ENCODE peak calls at places on chromosomes 12 and 14, in ten cellular contexts. One of them, this sample, is unnamed.

GRCh38 chr12:66678640-66679268 is at the start of gene GRIP1:
- DNase-seq in neural progenitor cell: peak; percentile 61
- DNase-seq in endothelial cell of umbilical vein: no peak
- DNase-seq in cardiac muscle cell: no peak
- DNase-seq in HL-60: no peak
- DNase-seq in adrenal gland: no peak
- DNase-seq in Peyer's patch: no peak
- DNase-seq in sigmoid colon: no peak
- DNase-seq in uterus: no peak
- DNase-seq in A673: no peak
- DNase-seq in this sample: no peak

GRCh38 chr12:34394211-34395055 is 372.1 kb downstream of the ALG10 start:
- DNase-seq in sigmoid colon: peak; percentile 57
- DNase-seq in neural progenitor cell: no peak
- DNase-seq in HL-60: no peak
- DNase-seq in endothelial cell of umbilical vein: no peak
- DNase-seq in A673: no peak
- DNase-seq in adrenal gland: peak; percentile 12
- DNase-seq in Peyer's patch: peak; percentile 11
- DNase-seq in uterus: no peak
- DNase-seq in cardiac muscle cell: no peak
- DNase-seq in this sample: no peak

GRCh38 chr14:72611956-72612500 is 281.9 kb downstream of the DPF3 start:
- DNase-seq in cardiac muscle cell: no peak
- DNase-seq in HL-60: no peak
- DNase-seq in endothelial cell of umbilical vein: no peak
- DNase-seq in adrenal gland: no peak
- DNase-seq in A673: no peak
- DNase-seq in neural progenitor cell: no peak
- DNase-seq in Peyer's patch: no peak
- DNase-seq in sigmoid colon: peak; percentile 10
- DNase-seq in uterus: no peak
- DNase-seq in this sample: no peak

GRCh38 chr12:45730842-45731336 is 1.4 kb downstream of the ARID2 start:
- DNase-seq in Peyer's patch: no peak
- DNase-seq in uterus: no peak
- DNase-seq in HL-60: no peak
- DNase-seq in sigmoid colon: no peak
- DNase-seq in adrenal gland: peak; percentile 35
- DNase-seq in neural progenitor cell: no peak
- DNase-seq in A673: no peak
- DNase-seq in cardiac muscle cell: peak; percentile 40
- DNase-seq in endothelial cell of umbilical vein: peak; percentile 75
- DNase-seq in this sample: no peak

GRCh38 chr12:25518512-25518911 is 34.6 kb downstream of the LMNTD1 start:
- DNase-seq in neural progenitor cell: no peak
- DNase-seq in endothelial cell of umbilical vein: no peak
- DNase-seq in A673: no peak
- DNase-seq in uterus: no peak
- DNase-seq in HL-60: no peak
- DNase-seq in cardiac muscle cell: no peak
- DNase-seq in sigmoid colon: no peak
- DNase-seq in Peyer's patch: no peak
- DNase-seq in adrenal gland: no peak
- DNase-seq in this sample: no peak

GRCh38 chr14:49485290-49485689 is 100.9 kb downstream of the RPS29 start:
- DNase-seq in uterus: no peak
- DNase-seq in neural progenitor cell: no peak
- DNase-seq in HL-60: no peak
- DNase-seq in cardiac muscle cell: no peak
- DNase-seq in A673: no peak
- DNase-seq in Peyer's patch: no peak
- DNase-seq in endothelial cell of umbilical vein: no peak
- DNase-seq in adrenal gland: no peak
- DNase-seq in sigmoid colon: no peak
- DNase-seq in this sample: no peak

GRCh38 chr14:63896278-63896720 is 43.5 kb downstream of the SYNE2 start:
- DNase-seq in endothelial cell of umbilical vein: peak; percentile 99
- DNase-seq in cardiac muscle cell: peak; percentile 99
- DNase-seq in adrenal gland: peak; percentile 64
- DNase-seq in uterus: peak; percentile 69
- DNase-seq in Peyer's patch: no peak
- DNase-seq in neural progenitor cell: no peak
- DNase-seq in HL-60: no peak
- DNase-seq in A673: no peak
- DNase-seq in sigmoid colon: peak; percentile 68
- DNase-seq in this sample: no peak

GRCh38 chr12:91367234-91367849 is 184.7 kb upstream of the DCN start:
- DNase-seq in HL-60: no peak
- DNase-seq in cardiac muscle cell: peak; percentile 52
- DNase-seq in adrenal gland: no peak
- DNase-seq in uterus: no peak
- DNase-seq in sigmoid colon: no peak
- DNase-seq in A673: peak; percentile 39
- DNase-seq in endothelial cell of umbilical vein: peak; percentile 24
- DNase-seq in neural progenitor cell: no peak
- DNase-seq in Peyer's patch: no peak
- DNase-seq in this sample: no peak

DNA sequence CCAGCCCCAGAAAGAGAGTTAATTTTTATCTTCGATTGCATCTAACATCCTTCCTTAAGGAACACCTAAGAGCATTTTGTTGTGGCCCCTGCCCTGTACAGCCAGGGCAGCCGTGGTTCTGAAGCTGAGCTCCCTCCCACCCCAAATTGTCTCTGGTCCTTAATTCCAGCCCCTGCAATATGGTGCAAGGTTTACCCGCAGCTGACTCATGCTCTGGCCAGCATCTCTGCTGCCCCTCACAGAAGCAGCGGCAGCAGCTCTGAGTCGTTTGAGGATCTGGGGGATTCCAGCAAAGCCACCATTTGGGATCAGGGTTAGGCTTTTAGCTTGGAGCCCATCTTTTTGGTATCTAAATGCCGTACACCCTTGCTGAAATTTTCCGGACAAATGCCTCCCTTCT is 3.3 kb downstream of the DLK1 start:
- DNase-seq in adrenal gland: no peak
- DNase-seq in sigmoid colon: no peak
- DNase-seq in A673: no peak
- DNase-seq in endothelial cell of umbilical vein: no peak
- DNase-seq in uterus: no peak
- DNase-seq in Peyer's patch: no peak
- DNase-seq in neural progenitor cell: no peak
- DNase-seq in cardiac muscle cell: no peak
- DNase-seq in HL-60: no peak
- DNase-seq in this sample: no peak
- H3K27me3 ChIP-seq in adrenal gland: no peaks in the 10 kb centered on the region
- H3K27me3 ChIP-seq in sigmoid colon: peaks cover 58% of the 10 kb centered on the region
- H3K27me3 ChIP-seq in A673: peaks cover 52% of the 10 kb centered on the region
- H3K27me3 ChIP-seq in endothelial cell of umbilical vein: peaks cover 38% of the 10 kb centered on the region
- H3K27me3 ChIP-seq in uterus: peaks cover 14% of the 10 kb centered on the region
- H3K27me3 ChIP-seq in Peyer's patch: no peaks in the 10 kb centered on the region
- H3K27me3 ChIP-seq in neural progenitor cell: peaks cover 18% of the 10 kb centered on the region
- H3K27me3 ChIP-seq in cardiac muscle cell: peaks cover 38% of the 10 kb centered on the region
- H3K27me3 ChIP-seq in HL-60: peaks cover 26% of the 10 kb centered on the region
- H3K27me3 ChIP-seq in this sample: peaks cover 27% of the 10 kb centered on the region

GRCh38 chr12:12487490-12487889 is 75.2 kb downstream of the DUSP16 start:
- DNase-seq in endothelial cell of umbilical vein: no peak
- DNase-seq in cardiac muscle cell: no peak
- DNase-seq in neural progenitor cell: no peak
- DNase-seq in Peyer's patch: no peak
- DNase-seq in sigmoid colon: no peak
- DNase-seq in adrenal gland: no peak
- DNase-seq in A673: no peak
- DNase-seq in uterus: no peak
- DNase-seq in HL-60: no peak
- DNase-seq in this sample: no peak

GRCh38 chr12:12488296-12488695 is 74.4 kb downstream of the DUSP16 start:
- DNase-seq in adrenal gland: no peak
- DNase-seq in sigmoid colon: no peak
- DNase-seq in endothelial cell of umbilical vein: no peak
- DNase-seq in neural progenitor cell: no peak
- DNase-seq in cardiac muscle cell: no peak
- DNase-seq in uterus: no peak
- DNase-seq in A673: no peak
- DNase-seq in Peyer's patch: no peak
- DNase-seq in HL-60: no peak
- DNase-seq in this sample: no peak

GRCh38 chr12:12491634-12492033 is 71.0 kb downstream of the DUSP16 start:
- DNase-seq in Peyer's patch: no peak
- DNase-seq in adrenal gland: no peak
- DNase-seq in endothelial cell of umbilical vein: no peak
- DNase-seq in A673: no peak
- DNase-seq in cardiac muscle cell: no peak
- DNase-seq in uterus: no peak
- DNase-seq in HL-60: no peak
- DNase-seq in sigmoid colon: no peak
- DNase-seq in neural progenitor cell: no peak
- DNase-seq in this sample: no peak

GRCh38 chr12:12486661-12487240 is 75.9 kb downstream of the DUSP16 start:
- DNase-seq in A673: no peak
- DNase-seq in HL-60: no peak
- DNase-seq in Peyer's patch: no peak
- DNase-seq in cardiac muscle cell: no peak
- DNase-seq in endothelial cell of umbilical vein: no peak
- DNase-seq in uterus: no peak
- DNase-seq in sigmoid colon: no peak
- DNase-seq in neural progenitor cell: no peak
- DNase-seq in adrenal gland: peak; percentile 67
- DNase-seq in this sample: no peak

DNA sequence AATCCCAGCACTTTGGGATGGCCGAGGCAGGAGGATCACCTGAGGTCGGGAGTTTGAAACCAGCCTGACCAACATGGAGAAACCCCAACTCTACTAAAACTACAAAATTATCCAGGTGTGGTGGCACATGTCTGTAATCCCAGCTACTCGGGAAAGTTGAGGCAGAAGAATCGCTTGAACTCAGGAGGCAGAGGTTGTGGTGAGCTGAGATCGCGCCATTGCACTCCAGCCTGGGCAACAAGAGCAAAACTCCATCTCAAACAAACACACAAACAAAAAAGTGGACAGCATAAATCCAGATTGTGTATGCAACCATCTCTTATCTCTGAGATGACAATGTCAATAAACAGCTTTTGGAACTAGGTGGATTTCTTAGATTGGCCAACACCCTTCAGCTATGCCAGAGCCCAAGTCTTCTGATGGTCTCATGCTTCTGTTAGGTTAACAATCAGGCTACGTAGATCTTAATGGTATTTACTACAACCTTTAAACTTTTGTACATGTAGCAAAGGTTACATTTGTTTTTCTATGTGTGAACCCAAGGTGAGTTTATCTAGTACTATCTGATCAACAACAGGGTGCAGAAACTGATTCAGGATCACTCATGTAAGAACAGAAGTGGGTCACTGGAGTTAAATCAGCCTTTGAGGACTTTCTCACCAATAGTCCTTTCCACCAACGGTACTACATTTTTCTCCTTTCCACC is 73.7 kb downstream of the DUSP16 start:
- DNase-seq in uterus: no peak
- DNase-seq in cardiac muscle cell: no peak
- DNase-seq in A673: no peak
- DNase-seq in sigmoid colon: no peak
- DNase-seq in adrenal gland: no peak
- DNase-seq in endothelial cell of umbilical vein: no peak
- DNase-seq in neural progenitor cell: no peak
- DNase-seq in Peyer's patch: no peak
- DNase-seq in HL-60: no peak
- DNase-seq in this sample: no peak
- TF ChIP-seq CTCF in uterus: no peak
- TF ChIP-seq CTCF in cardiac muscle cell: no peak
- TF ChIP-seq CTCF in A673: no peak
- TF ChIP-seq CTCF in sigmoid colon: no peak
- TF ChIP-seq CTCF in adrenal gland: no peak
- TF ChIP-seq CTCF in endothelial cell of umbilical vein: no peak
- TF ChIP-seq CTCF in neural progenitor cell: no peak
- TF ChIP-seq CTCF in Peyer's patch: no peak
- TF ChIP-seq CTCF in HL-60: no peak
- TF ChIP-seq CTCF in this sample: no peak

GRCh38 chr12:108731866-108732461 is 646 bp upstream of the CORO1C start:
- DNase-seq in neural progenitor cell: peak; percentile 100
- DNase-seq in HL-60: peak; percentile 91
- DNase-seq in sigmoid colon: peak; percentile 100
- DNase-seq in uterus: peak; percentile 100
- DNase-seq in A673: peak; percentile 98
- DNase-seq in adrenal gland: peak; percentile 100
- DNase-seq in Peyer's patch: peak; percentile 100
- DNase-seq in cardiac muscle cell: peak; percentile 98
- DNase-seq in endothelial cell of umbilical vein: peak; percentile 99
- DNase-seq in this sample: peak; percentile 96

GRCh38 chr12:108735855-108736254 is 4.5 kb upstream of the CORO1C start:
- DNase-seq in cardiac muscle cell: no peak
- DNase-seq in Peyer's patch: no peak
- DNase-seq in sigmoid colon: no peak
- DNase-seq in HL-60: no peak
- DNase-seq in adrenal gland: peak; percentile 3
- DNase-seq in neural progenitor cell: no peak
- DNase-seq in A673: no peak
- DNase-seq in uterus: no peak
- DNase-seq in endothelial cell of umbilical vein: no peak
- DNase-seq in this sample: no peak

GRCh38 chr12:108732489-108732888 is 1.2 kb upstream of the CORO1C start:
- DNase-seq in HL-60: no peak
- DNase-seq in Peyer's patch: no peak
- DNase-seq in uterus: no peak
- DNase-seq in neural progenitor cell: no peak
- DNase-seq in adrenal gland: no peak
- DNase-seq in cardiac muscle cell: no peak
- DNase-seq in endothelial cell of umbilical vein: no peak
- DNase-seq in sigmoid colon: no peak
- DNase-seq in A673: no peak
- DNase-seq in this sample: no peak

GRCh38 chr12:108733132-108733531 is 1.8 kb upstream of the CORO1C start:
- DNase-seq in neural progenitor cell: no peak
- DNase-seq in sigmoid colon: peak; percentile 61
- DNase-seq in uterus: no peak
- DNase-seq in adrenal gland: no peak
- DNase-seq in A673: no peak
- DNase-seq in endothelial cell of umbilical vein: no peak
- DNase-seq in cardiac muscle cell: no peak
- DNase-seq in HL-60: no peak
- DNase-seq in Peyer's patch: no peak
- DNase-seq in this sample: no peak

DNA sequence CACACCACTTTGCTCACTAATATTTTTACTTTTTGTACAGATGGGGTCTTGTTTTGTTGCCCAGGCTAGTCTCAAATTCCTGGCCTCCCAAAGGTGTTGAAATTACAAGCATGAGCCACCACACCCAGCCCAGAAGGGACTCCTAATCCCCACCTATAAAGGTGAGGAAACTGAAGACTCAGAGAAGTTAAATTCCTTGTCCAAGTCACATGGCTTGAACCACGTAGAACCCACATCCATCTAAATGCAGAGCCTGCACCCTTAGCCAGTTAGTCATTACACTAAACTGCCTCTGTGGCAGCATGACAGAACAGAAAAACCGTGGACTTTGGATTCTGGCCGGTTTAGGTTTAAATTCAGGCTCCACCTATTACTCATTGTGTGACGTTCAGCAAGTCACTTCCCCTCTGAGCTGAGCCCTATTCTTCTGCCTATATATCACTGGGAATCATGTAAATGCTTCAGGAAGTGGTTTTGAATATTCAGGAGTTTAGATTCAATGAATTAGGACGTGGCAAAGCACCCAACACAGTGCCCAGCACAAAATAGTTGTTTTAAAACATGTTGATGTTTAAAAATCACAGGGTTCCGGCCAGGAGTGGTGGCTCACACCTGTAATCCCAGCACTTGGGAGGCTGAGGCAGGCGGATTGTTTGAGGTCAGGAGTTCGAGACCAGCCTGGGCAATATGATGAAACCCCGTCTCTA is 3.0 kb upstream of the CORO1C start:
- DNase-seq in sigmoid colon: no peak
- DNase-seq in HL-60: peak; percentile 50
- DNase-seq in neural progenitor cell: no peak
- DNase-seq in Peyer's patch: peak; percentile 84
- DNase-seq in adrenal gland: peak; percentile 34
- DNase-seq in A673: peak; percentile 91
- DNase-seq in uterus: no peak
- DNase-seq in cardiac muscle cell: peak; percentile 79
- DNase-seq in endothelial cell of umbilical vein: peak; percentile 73
- DNase-seq in this sample: no peak
- H3K27ac ChIP-seq in sigmoid colon: peak overlapping the region; percentile 19
- H3K27ac ChIP-seq in HL-60: peak overlapping the region; percentile 28
- H3K27ac ChIP-seq in neural progenitor cell: no peak overlapping the region
- H3K27ac ChIP-seq in Peyer's patch: peak overlapping the region; percentile 95
- H3K27ac ChIP-seq in adrenal gland: no peak overlapping the region
- H3K27ac ChIP-seq in A673: peak overlapping the region; percentile 88
- H3K27ac ChIP-seq in uterus: peak overlapping the region; percentile 69
- H3K27ac ChIP-seq in cardiac muscle cell: no peak overlapping the region
- H3K27ac ChIP-seq in endothelial cell of umbilical vein: peak overlapping the region; percentile 76
- H3K27ac ChIP-seq in this sample: no peak overlapping the region

DNA sequence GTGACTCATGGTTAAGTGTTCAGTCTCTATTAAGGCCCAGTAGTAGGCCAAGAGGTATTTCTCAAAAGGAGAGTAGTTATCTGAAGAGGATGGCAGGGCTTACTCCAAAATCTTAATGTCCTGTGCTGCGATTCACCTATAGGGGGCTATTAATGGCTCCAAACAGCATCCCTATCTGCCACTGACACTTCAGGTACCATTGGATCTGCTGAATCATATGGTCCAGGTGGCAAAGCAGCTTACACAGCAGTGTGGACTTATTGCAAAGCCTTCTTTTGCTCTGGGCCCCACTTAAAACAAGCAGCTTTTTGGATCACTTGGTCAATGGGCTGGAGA is 60.8 kb upstream of the ATP2B1 start:
- DNase-seq in neural progenitor cell: no peak
- DNase-seq in uterus: no peak
- DNase-seq in Peyer's patch: no peak
- DNase-seq in cardiac muscle cell: no peak
- DNase-seq in A673: no peak
- DNase-seq in HL-60: no peak
- DNase-seq in sigmoid colon: no peak
- DNase-seq in adrenal gland: no peak
- DNase-seq in endothelial cell of umbilical vein: no peak
- DNase-seq in this sample: no peak
- H3K27me3 ChIP-seq in neural progenitor cell: no peaks in the 10 kb centered on the region
- H3K27me3 ChIP-seq in uterus: no peaks in the 10 kb centered on the region
- H3K27me3 ChIP-seq in Peyer's patch: no peaks in the 10 kb centered on the region
- H3K27me3 ChIP-seq in cardiac muscle cell: no peaks in the 10 kb centered on the region
- H3K27me3 ChIP-seq in A673: no peaks in the 10 kb centered on the region
- H3K27me3 ChIP-seq in HL-60: no peaks in the 10 kb centered on the region
- H3K27me3 ChIP-seq in sigmoid colon: no peaks in the 10 kb centered on the region
- H3K27me3 ChIP-seq in adrenal gland: no peaks in the 10 kb centered on the region
- H3K27me3 ChIP-seq in endothelial cell of umbilical vein: no peaks in the 10 kb centered on the region
- H3K27me3 ChIP-seq in this sample: no peaks in the 10 kb centered on the region

This sample was measured in CD4-positive, alpha-beta T cell.